ENCODE peak calls at places on chromosomes 7 and 10, in seven cellular contexts. M is PC-3, P is fibroblast of lung, V is ovary, J is esophagus squamous epithelium, C is SK-N-SH, T is heart right ventricle. W is an unnamed sample.

GRCh38 chr7:141280100-141280499 is 206.2 kb downstream of the TMEM178B start:
- DNase-seq in M (no peak), P (no peak), V (no peak), J (no peak), C (no peak), T (no peak), W (no peak)

GRCh38 chr10:128008521-128009250 is 101.8 kb downstream of the PTPRE start:
- DNase-seq in M (no peak), P (no peak), V (no peak), J (no peak), C (no peak), T (no peak), W (no peak)

GRCh38 chr10:83166344-83166743 is 973.0 kb upstream of the GHITM start:
- DNase-seq in M (no peak), P (no peak), V (no peak), J (no peak), C (peak), T (no peak), W (no peak)

GRCh38 chr7:329691-330281 is 39.8 kb downstream of the FOXL3 start:
- DNase-seq in M (no peak), P (no peak), V (no peak), J (no peak), C (no peak), T (no peak), W (no peak)

GRCh38 chr10:121104476-121105111 is 253.4 kb downstream of the WDR11 start:
- DNase-seq in M (no peak), P (no peak), V (no peak), J (no peak), C (no peak), T (no peak), W (no peak)

GRCh38 chr7:149598721-149599308 is 101.2 kb upstream of the ZNF746 start:
- DNase-seq in M (peak), P (peak), V (no peak), J (no peak), C (peak), T (no peak), W (no peak)

GRCh38 chr10:3451516-3452185 is 279.1 kb upstream of the PITRM1 start:
- DNase-seq in M (no peak), P (no peak), V (no peak), J (no peak), C (no peak), T (no peak), W (no peak)

GRCh38 chr10:82497451-82497850 is 622.5 kb downstream of the NRG3 start:
- DNase-seq in M (no peak), P (peak), V (no peak), J (no peak), C (no peak), T (no peak), W (no peak)

GRCh38 chr7:151682831-151683614 is 163.3 kb upstream of the RHEB start:
- DNase-seq in M (no peak), P (no peak), V (no peak), J (no peak), C (no peak), T (no peak), W (no peak)

GRCh38 chr10:58576736-58577366 is 64.2 kb downstream of the BICC1 start:
- DNase-seq in M (no peak), P (no peak), V (no peak), J (no peak), C (no peak), T (no peak), W (no peak)

GRCh38 chr10:10911035-10911434 is 106.6 kb upstream of the CELF2 start:
- DNase-seq in M (no peak), P (no peak), V (no peak), J (no peak), C (no peak), T (no peak), W (no peak)
- H3K4me3 ChIP-seq in M (no peak), P (peak), V (peak), J (peak), C (no peak), T (peak), W (peak)

DNA sequence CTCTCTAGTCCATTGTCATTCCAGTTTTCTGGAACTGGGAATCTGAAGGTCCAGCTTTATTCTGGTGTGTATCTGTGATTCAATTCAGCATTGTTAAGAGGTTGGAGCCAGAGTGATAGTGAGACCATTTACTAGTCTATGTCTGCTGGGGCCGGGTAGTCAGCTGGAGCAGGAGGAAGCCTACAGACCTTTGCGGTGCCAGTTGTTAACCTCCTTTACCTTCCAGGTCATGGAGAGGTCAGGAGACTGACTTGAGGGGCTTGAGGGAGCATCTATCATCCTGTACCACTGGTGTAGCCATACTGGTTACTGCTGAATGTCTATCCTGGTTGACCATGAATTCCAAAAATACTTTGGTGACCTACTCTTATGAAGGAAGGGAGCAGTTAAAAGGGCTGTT is 9.2 kb upstream of the CSTF2T start:
- DNase-seq in M (no peak), P (no peak), V (no peak), J (no peak), C (no peak), T (no peak), W (no peak)
- H3K27ac ChIP-seq in M (no peak), P (no peak), V (no peak), J (no peak), C (no peak), T (no peak), W (no peak)

GRCh38 chr7:30142710-30143109 is 7.9 kb downstream of the MTURN start:
- DNase-seq in M (peak), P (peak), V (peak), J (no peak), C (no peak), T (no peak), W (peak)
- H3K4me3 ChIP-seq in M (peak), P (no peak), V (no peak), J (peak), C (no peak), T (no peak), W (peak)

DNA sequence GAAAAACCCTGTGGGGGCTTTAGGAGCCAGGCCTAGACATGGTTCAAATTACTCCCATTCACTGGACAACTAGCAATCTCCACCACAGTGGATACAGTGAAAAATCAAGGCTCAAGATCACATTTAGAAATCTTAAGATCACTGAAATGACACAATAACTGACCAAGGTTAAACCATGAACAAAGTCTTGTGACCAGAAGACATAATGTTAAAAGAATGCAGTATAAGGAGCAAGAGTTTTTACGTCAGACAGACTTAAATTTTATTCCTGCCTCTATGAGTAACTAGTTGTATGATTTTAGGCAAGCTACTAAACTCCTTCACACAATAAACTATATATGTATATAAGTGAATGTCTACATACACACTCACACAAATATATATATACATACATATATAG is 68.5 kb downstream of the MICU1 start:
- DNase-seq in M (no peak), P (peak), V (no peak), J (no peak), C (no peak), T (no peak), W (no peak)
- H3K27ac ChIP-seq in M (no peak), P (no peak), V (no peak), J (no peak), C (no peak), T (no peak), W (no peak)

GRCh38 chr10:98649170-98649569 is 202.4 kb upstream of the HPS1 start:
- DNase-seq in M (no peak), P (no peak), V (no peak), J (no peak), C (no peak), T (no peak), W (no peak)

GRCh38 chr10:98642281-98642680 is 195.5 kb upstream of the HPS1 start:
- DNase-seq in M (no peak), P (peak), V (no peak), J (no peak), C (no peak), T (no peak), W (no peak)

DNA sequence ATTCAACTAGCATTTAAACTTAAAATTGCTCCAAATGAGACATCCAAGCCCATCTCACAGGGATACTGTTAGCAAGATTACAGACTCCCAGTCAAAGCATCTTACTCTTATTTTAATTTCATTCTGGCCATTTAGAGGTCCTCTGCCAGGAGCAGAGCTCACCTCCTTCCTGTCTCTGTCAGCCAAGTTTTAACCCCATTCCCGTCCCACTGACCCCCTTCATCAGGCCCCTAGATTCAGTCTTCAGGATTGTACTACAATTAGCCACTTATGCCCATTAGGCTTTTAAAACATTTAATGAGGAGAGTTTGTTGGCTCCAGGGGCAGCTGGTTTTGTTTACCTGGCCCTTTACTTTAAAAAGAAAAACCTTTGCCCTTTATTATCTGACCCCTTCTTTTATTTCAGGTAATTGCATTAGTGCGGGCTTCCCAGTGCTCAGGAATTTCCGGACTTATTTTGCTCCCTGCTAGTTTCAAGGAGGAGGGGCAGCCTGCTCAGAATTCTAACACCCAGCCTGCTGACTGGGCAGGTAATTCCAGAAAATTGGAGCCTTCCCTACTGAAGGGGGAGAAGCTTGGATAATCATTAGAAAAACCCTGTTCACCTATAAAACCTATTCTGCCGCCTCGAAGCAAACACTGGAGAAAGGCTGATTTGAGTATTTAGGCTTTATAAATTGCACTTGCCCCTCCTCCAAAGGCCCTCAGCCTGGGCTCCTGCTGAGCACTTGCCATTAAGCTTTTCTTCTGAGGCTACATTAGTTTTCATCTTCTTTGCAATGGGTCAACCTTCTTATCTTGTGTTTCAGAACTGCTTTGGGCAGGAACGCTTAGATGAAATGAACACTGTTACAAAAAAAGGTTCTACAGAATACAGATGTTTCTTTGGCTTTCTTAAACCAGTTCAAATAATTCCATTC is 200.5 kb upstream of the HPS1 start:
- DNase-seq in M (no peak), P (no peak), V (no peak), J (no peak), C (no peak), T (no peak), W (no peak)
- H3K4me3 ChIP-seq in M (no peak), P (no peak), V (no peak), J (no peak), C (no peak), T (no peak), W (no peak)

DNA sequence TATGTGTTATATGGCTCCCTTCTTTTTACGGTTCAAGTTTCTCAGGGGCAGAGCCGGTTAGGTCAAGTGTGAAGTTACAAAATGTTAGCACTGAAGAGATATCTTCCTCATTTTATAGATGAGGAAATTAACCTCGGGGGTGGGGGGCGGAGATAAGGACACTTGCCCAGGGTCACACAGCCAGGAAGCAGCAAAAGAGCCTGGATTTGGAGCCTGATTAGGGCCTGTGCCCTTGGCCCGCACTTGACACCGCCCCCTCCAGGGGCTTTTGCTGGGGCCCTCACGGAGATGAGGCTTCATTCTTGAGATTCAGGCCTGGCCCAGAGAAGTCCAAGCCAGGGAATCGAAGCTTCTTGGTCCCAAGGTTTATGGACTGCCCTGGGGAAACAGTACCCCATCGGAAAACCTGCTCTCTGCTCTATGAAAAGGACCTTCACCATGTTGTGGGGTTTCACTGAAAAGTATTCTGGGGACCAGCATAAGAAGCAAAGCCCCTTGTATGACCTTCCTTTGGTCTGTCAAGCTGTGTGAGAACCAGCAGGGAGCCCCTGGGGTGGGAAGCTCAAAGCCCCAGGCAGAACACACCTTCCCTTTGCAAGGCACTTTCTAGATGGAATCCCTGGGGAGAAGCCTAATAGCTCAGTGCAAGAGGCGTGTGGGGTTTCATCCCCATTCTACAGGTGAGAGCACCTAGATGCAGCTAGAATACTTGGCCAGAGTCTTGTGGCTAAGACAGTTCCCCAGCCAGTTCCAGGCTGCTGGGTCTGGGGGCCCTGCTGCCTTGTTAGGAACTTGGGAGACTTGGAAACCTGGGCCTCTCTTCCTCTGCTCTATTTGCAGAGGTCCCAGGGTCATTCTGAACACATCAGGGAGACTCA is 21.9 kb downstream of the UNC5B start:
- DNase-seq in M (no peak), P (no peak), V (no peak), J (no peak), C (no peak), T (no peak), W (no peak)
- H3K27ac ChIP-seq in M (no peak), P (no peak), V (no peak), J (no peak), C (peak), T (peak), W (no peak)